ENCODE peak calls at places on chromosomes 4 and X, in eight cellular contexts. P is type B pancreatic cell; K is AG04450; G is activated naive CD8-positive, alpha-beta T cell treated with anti-CD3 and anti-CD28 coated beads, Interleukin-2, amount 10 ng/mL, durations not matched to agents 7 days and 5 days; Q is stimulated activated naive CD4-positive, alpha-beta T cell; M is mucosa of gallbladder; R is M059J; E is activated T-cell treated with anti-CD3 and anti-CD28 coated beads, Interleukin-2, amount 50 U/mL, for 4 hours. L is an unnamed sample.

GRCh38 chrX:10051866-10052265 is 84.7 kb downstream of the CLDN34 start:
- DNase-seq in P (no peak), K (no peak), G (no peak), Q (no peak), M (no peak), R (no peak), E (no peak), L (no peak)

GRCh38 chr4:27397886-27398285 is 537.2 kb downstream of the STIM2 start:
- DNase-seq in P (no peak), K (no peak), G (no peak), Q (no peak), M (no peak), R (peak), E (no peak), L (no peak)

GRCh38 chr4:3423952-3424351 is 17.8 kb upstream of the HGFAC start:
- DNase-seq in P (no peak), K (no peak), G (no peak), Q (no peak), M (no peak), R (no peak), E (no peak), L (no peak)

GRCh38 chr4:23279377-23279988 is 586.7 kb downstream of the GBA3 start:
- DNase-seq in P (no peak), K (no peak), G (no peak), Q (no peak), M (no peak), R (no peak), E (no peak), L (no peak)

GRCh38 chr4:111283066-111283677 is 660.3 kb upstream of the PITX2 start:
- DNase-seq in P (peak), K (peak), G (peak), Q (no peak), M (peak), R (peak), E (no peak), L (peak)

GRCh38 chr4:8089862-8090261 is 68.8 kb downstream of the ABLIM2 start:
- DNase-seq in P (no peak), K (no peak), G (no peak), Q (no peak), M (no peak), R (no peak), E (no peak), L (no peak)

GRCh38 chrX:95885074-95885473 is 799.6 kb upstream of the DIAPH2 start:
- DNase-seq in P (no peak), K (no peak), G (no peak), Q (no peak), M (no peak), R (peak), E (no peak), L (peak)

GRCh38 chr4:126799471-126799870 is 833.3 kb upstream of the INTU start:
- DNase-seq in P (no peak), K (no peak), G (no peak), Q (no peak), M (no peak), R (no peak), E (no peak), L (no peak)

GRCh38 chrX:130393451-130394074 is 8.1 kb upstream of the GPR119 start:
- DNase-seq in P (no peak), K (no peak), G (no peak), Q (no peak), M (peak), R (peak), E (no peak), L (peak)

GRCh38 chr4:4524364-4524763 is 17.5 kb downstream of the STX18 start:
- DNase-seq in P (no peak), K (no peak), G (peak), Q (peak), M (no peak), R (peak), E (no peak), L (no peak)

GRCh38 chr4:21884615-21885014 is 64.0 kb downstream of the KCNIP4 start:
- DNase-seq in P (no peak), K (no peak), G (no peak), Q (no peak), M (no peak), R (peak), E (no peak), L (no peak)

GRCh38 chrX:17703201-17703600 is 34.1 kb upstream of the SCML1 start:
- DNase-seq in P (no peak), K (no peak), G (no peak), Q (no peak), M (no peak), R (peak), E (no peak), L (no peak)

GRCh38 chrX:57933321-57933720 is 23.1 kb upstream of the ZXDA start:
- DNase-seq in P (no peak), K (no peak), G (no peak), Q (no peak), M (no peak), R (no peak), E (no peak), L (no peak)

GRCh38 chr4:100479971-100480370 is 37.9 kb downstream of the EMCN start:
- DNase-seq in P (no peak), K (no peak), G (no peak), Q (no peak), M (no peak), R (no peak), E (no peak), L (no peak)

GRCh38 chrX:134512566-134512965 is 52.6 kb downstream of the HPRT1 start:
- DNase-seq in P (no peak), K (peak), G (no peak), Q (no peak), M (no peak), R (peak), E (no peak), L (peak)

GRCh38 chr4:21656832-21657231 is 291.7 kb downstream of the KCNIP4 start:
- DNase-seq in P (no peak), K (no peak), G (no peak), Q (no peak), M (no peak), R (peak), E (no peak), L (peak)

GRCh38 chr4:2177443-2178093 is 64.4 kb downstream of the HAUS3 start:
- DNase-seq in P (no peak), K (no peak), G (no peak), Q (no peak), M (no peak), R (peak), E (no peak), L (no peak)

GRCh38 chr4:67332627-67333026 is 212.7 kb downstream of the CENPC start:
- DNase-seq in P (no peak), K (no peak), G (no peak), Q (no peak), M (no peak), R (peak), E (no peak), L (no peak)

GRCh38 chrX:152641996-152642395 is 4.3 kb downstream of the GABRQ start:
- DNase-seq in P (no peak), K (no peak), G (no peak), Q (no peak), M (no peak), R (peak), E (no peak), L (no peak)

GRCh38 chrX:21929209-21929608 is 11.3 kb upstream of the SMS start:
- DNase-seq in P (no peak), K (no peak), G (no peak), Q (no peak), M (no peak), R (peak), E (no peak), L (no peak)

GRCh38 chr4:175927121-175927520 is 115.1 kb upstream of the GPM6A start:
- DNase-seq in P (no peak), K (no peak), G (no peak), Q (no peak), M (no peak), R (peak), E (no peak), L (no peak)

GRCh38 chrX:95427389-95427788 is 1257.3 kb upstream of the DIAPH2 start:
- DNase-seq in P (no peak), K (no peak), G (no peak), Q (no peak), M (no peak), R (peak), E (no peak), L (peak)

GRCh38 chrX:66728818-66729271 is 90.0 kb upstream of the EDA2R start:
- DNase-seq in P (no peak), K (peak), G (peak), Q (peak), M (peak), R (peak), E (peak), L (peak)

GRCh38 chr4:153117554-153117953 is 86.7 kb upstream of the TRIM2 start:
- DNase-seq in P (no peak), K (no peak), G (no peak), Q (no peak), M (no peak), R (no peak), E (no peak), L (no peak)

GRCh38 chr4:56301181-56302076 is 85.9 kb downstream of the AASDH start:
- DNase-seq in P (no peak), K (peak), G (peak), Q (peak), M (peak), R (peak), E (peak), L (peak)

GRCh38 chr4:3251691-3252479 is 2.9 kb downstream of the MSANTD1 start:
- DNase-seq in P (no peak), K (no peak), G (peak), Q (no peak), M (no peak), R (no peak), E (no peak), L (no peak)

GRCh38 chr4:14301993-14302392 is 674.5 kb upstream of the BOD1L1 start:
- DNase-seq in P (no peak), K (no peak), G (no peak), Q (no peak), M (no peak), R (no peak), E (no peak), L (no peak)

GRCh38 chr4:3644849-3645627 is 112.8 kb upstream of the LRPAP1 start:
- DNase-seq in P (no peak), K (no peak), G (no peak), Q (no peak), M (no peak), R (peak), E (no peak), L (peak)

GRCh38 chrX:108735087-108735679 is 1.2 kb downstream of the IRS4 start:
- DNase-seq in P (no peak), K (no peak), G (no peak), Q (no peak), M (no peak), R (no peak), E (no peak), L (no peak)

GRCh38 chrX:95505721-95506120 is 1178.9 kb upstream of the DIAPH2 start:
- DNase-seq in P (no peak), K (no peak), G (no peak), Q (no peak), M (no peak), R (no peak), E (no peak), L (no peak)

GRCh38 chr4:127400736-127401346 is 231.9 kb upstream of the INTU start:
- DNase-seq in P (no peak), K (peak), G (peak), Q (no peak), M (peak), R (peak), E (no peak), L (peak)

GRCh38 chr4:133775881-133776280 is 425.7 kb downstream of the PABPC4L start:
- DNase-seq in P (no peak), K (peak), G (no peak), Q (no peak), M (no peak), R (peak), E (no peak), L (no peak)

GRCh38 chr4:1895489-1895888 is 24.3 kb downstream of the NSD2 start:
- DNase-seq in P (no peak), K (no peak), G (no peak), Q (no peak), M (no peak), R (no peak), E (no peak), L (no peak)

GRCh38 chr4:106039796-106040195 is 144.5 kb downstream of the NPNT start:
- DNase-seq in P (no peak), K (no peak), G (no peak), Q (no peak), M (no peak), R (no peak), E (no peak), L (no peak)

GRCh38 chrX:129779747-129780146 is at the start of gene SASH3:
- DNase-seq in P (no peak), K (no peak), G (peak), Q (peak), M (peak), R (no peak), E (no peak), L (no peak)

GRCh38 chrX:49919617-49920016 is 2.8 kb upstream of the CLCN5 start:
- DNase-seq in P (no peak), K (no peak), G (no peak), Q (peak), M (peak), R (peak), E (peak), L (peak)

GRCh38 chrX:120429776-120430535 is 39.1 kb downstream of the LAMP2 start:
- DNase-seq in P (no peak), K (no peak), G (no peak), Q (no peak), M (no peak), R (no peak), E (no peak), L (no peak)

GRCh38 chr4:144646523-144647094 is 653 bp downstream of the HHIP start:
- DNase-seq in P (no peak), K (no peak), G (peak), Q (no peak), M (no peak), R (peak), E (no peak), L (no peak)

GRCh38 chrX:130083656-130084382 is 26.5 kb downstream of the ELF4 start:
- DNase-seq in P (no peak), K (no peak), G (peak), Q (no peak), M (no peak), R (no peak), E (no peak), L (no peak)

GRCh38 chr4:82746705-82747567 is 51.7 kb downstream of the SCD5 start:
- DNase-seq in P (no peak), K (no peak), G (no peak), Q (no peak), M (no peak), R (no peak), E (no peak), L (no peak)